ENCODE peak calls at places on chromosome 4, in four cellular contexts. Y is stimulated activated CD8-positive, alpha-beta memory T cell treated with anti-CD3 and anti-CD28 coated beads, Interleukin-2, amount 100 ng/mL, for 48 hours; O is activated CD4-positive, alpha-beta T cell treated with anti-CD3 and anti-CD28 coated beads for 1 hour; E is hypothalamus. L is an unnamed sample.

GRCh38 chr4:110611968-110612447 is 10.9 kb downstream of the PITX2 start:
- DNase-seq in Y (no peak), O (no peak), E (no peak), L (no peak)

GRCh38 chr4:85548116-85548515 is 73.2 kb downstream of the ARHGAP24 start:
- DNase-seq in Y (no peak), O (no peak), E (no peak), L (no peak)

GRCh38 chr4:156766846-156767245 is 204.8 kb downstream of the PDGFC start:
- DNase-seq in Y (no peak), O (no peak), E (no peak), L (no peak)

GRCh38 chr4:8910822-8911310 is 39.2 kb upstream of the HMX1 start:
- DNase-seq in Y (no peak), O (no peak), E (no peak), L (no peak)

GRCh38 chr4:139017861-139018260 is 2.3 kb downstream of the NOCT start:
- DNase-seq in Y (no peak), O (no peak), E (no peak), L (no peak)

GRCh38 chr4:54073481-54073880 is 9.1 kb upstream of the CHIC2 start:
- DNase-seq in Y (no peak), O (no peak), E (no peak), L (peak; percentile 54)

GRCh38 chr4:186554890-186555827 is at the start of gene MTNR1A:
- DNase-seq in Y (no peak), O (no peak), E (no peak), L (no peak)

GRCh38 chr4:4673070-4673469 is 131.2 kb upstream of the STX18 start:
- DNase-seq in Y (no peak), O (no peak), E (no peak), L (peak; percentile 74)

GRCh38 chr4:54581807-54582206 is 76.0 kb upstream of the KIT start:
- DNase-seq in Y (no peak), O (no peak), E (no peak), L (no peak)

GRCh38 chr4:90127706-90128345 is 632 bp downstream of the CCSER1 start:
- DNase-seq in Y (no peak), O (no peak), E (no peak), L (no peak)

GRCh38 chr4:54902976-54903375 is 222.4 kb downstream of the KDR start:
- DNase-seq in Y (no peak), O (no peak), E (no peak), L (no peak)

GRCh38 chr4:64306255-64306565 is 103.0 kb downstream of the TECRL start:
- DNase-seq in Y (no peak), O (no peak), E (no peak), L (no peak)

GRCh38 chr4:100635899-100636298 is 118.1 kb upstream of the EMCN start:
- DNase-seq in Y (no peak), O (no peak), E (no peak), L (no peak)

GRCh38 chr4:116358633-116359222 is 726.6 kb downstream of the TRAM1L1 start:
- DNase-seq in Y (peak; percentile 3), O (no peak), E (no peak), L (peak; percentile 60)

GRCh38 chr4:26823583-26823982 is 37.1 kb upstream of the STIM2 start:
- DNase-seq in Y (no peak), O (no peak), E (no peak), L (no peak)

GRCh38 chr4:102569200-102569599 is 68.0 kb downstream of the NFKB1 start:
- DNase-seq in Y (no peak), O (no peak), E (no peak), L (peak; percentile 29)